ENCODE peak calls at places on chromosomes 1 and 21, in four cellular contexts. G is HepG2, A is GM12878, Y is H1. R is an unnamed sample.
A peak's percentile ranks its signal among the peaks of the same experiment; 100 is the strongest.

GRCh38 chr1:244603498-244603897 is 49.4 kb upstream of the DESI2 start:
- DNase-seq in A (no peak), G (peak; percentile 7), Y (no peak), R (peak; percentile 43)

GRCh38 chr1:173669491-173669941 is at the start of gene ANKRD45:
- DNase-seq in Y (peak; percentile 43), G (no peak), A (no peak), R (peak; percentile 83)

GRCh38 chr1:240598201-240598600 is 13.8 kb downstream of the GREM2 start:
- DNase-seq in G (no peak), A (no peak), Y (no peak), R (no peak)

GRCh38 chr21:14864211-14865021 is 200.4 kb downstream of the NRIP1 start:
- DNase-seq in Y (peak; percentile 36), A (no peak), G (peak; percentile 94), R (peak; percentile 12)

GRCh38 chr1:51439895-51440294 is 79.2 kb downstream of the EPS15 start:
- DNase-seq in Y (no peak), G (no peak), A (no peak), R (no peak)

GRCh38 chr1:75932304-75932703 is at the start of gene ASB17:
- DNase-seq in G (no peak), Y (no peak), A (no peak), R (no peak)

GRCh38 chr1:1114431-1114830 is 1.5 kb downstream of the C1orf159 start:
- DNase-seq in Y (no peak), A (no peak), G (no peak), R (no peak)

GRCh38 chr1:105678334-105678733 is 1378.1 kb upstream of the PRMT6 start:
- DNase-seq in Y (no peak), G (no peak), A (no peak), R (no peak)

GRCh38 chr1:203465943-203466342 is 9.7 kb upstream of the PRELP start:
- DNase-seq in G (no peak), A (no peak), Y (no peak), R (no peak)

GRCh38 chr1:2804628-2805351 is 3.3 kb upstream of the TTC34 start:
- DNase-seq in G (no peak), Y (no peak), A (no peak), R (no peak)

GRCh38 chr1:60732977-60733401 is 349.4 kb upstream of the NFIA start:
- DNase-seq in G (peak; percentile 85), Y (no peak), A (no peak), R (no peak)

GRCh38 chr1:184800876-184801275 is 46.2 kb upstream of the EDEM3 start:
- DNase-seq in Y (no peak), G (no peak), A (no peak), R (no peak)

GRCh38 chr1:198498881-198499280 is 41.6 kb downstream of the ATP6V1G3 start:
- DNase-seq in A (no peak), Y (no peak), G (no peak), R (no peak)

GRCh38 chr1:204438628-204439027 is 27.0 kb upstream of the PPP1R15B start:
- DNase-seq in Y (no peak), A (no peak), G (no peak), R (no peak)

GRCh38 chr1:186429017-186429416 is 31.9 kb downstream of the PDC start:
- DNase-seq in G (no peak), A (no peak), Y (no peak), R (no peak)

GRCh38 chr1:208047975-208048374 is 137.1 kb upstream of the CD34 start:
- DNase-seq in G (no peak), Y (no peak), A (no peak), R (no peak)

GRCh38 chr1:179143332-179143731 is 61.5 kb downstream of the TOR3A start:
- DNase-seq in G (no peak), A (no peak), Y (no peak), R (no peak)

GRCh38 chr1:41789616-41790330 is 128.9 kb downstream of the HIVEP3 start:
- DNase-seq in A (no peak), G (no peak), Y (no peak), R (no peak)

GRCh38 chr1:85116856-85117255 is 68.6 kb upstream of the MCOLN3 start:
- DNase-seq in G (no peak), Y (no peak), A (no peak), R (no peak)

GRCh38 chr1:160951443-160952128 is 3.0 kb downstream of the ITLN2 start:
- DNase-seq in A (peak; percentile 40), G (peak; percentile 35), Y (peak; percentile 36), R (peak; percentile 46)

GRCh38 chr1:207077470-207078377 is 10.9 kb upstream of the C4BPB start:
- DNase-seq in G (peak; percentile 71), A (peak; percentile 53), Y (no peak), R (peak; percentile 59)

GRCh38 chr1:85544689-85545203 is 35.8 kb upstream of the CCN1 start:
- DNase-seq in G (peak; percentile 46), Y (no peak), A (no peak), R (no peak)

GRCh38 chr1:36561365-36561731 is 78.6 kb upstream of the CSF3R start:
- DNase-seq in A (no peak), Y (no peak), G (no peak), R (no peak)

GRCh38 chr1:100622037-100622436 is 84.1 kb downstream of the GPR88 start:
- DNase-seq in A (no peak), Y (no peak), G (no peak), R (no peak)

GRCh38 chr1:209937996-209938959 is at the start of gene SYT14:
- DNase-seq in G (no peak), A (no peak), Y (peak; percentile 31), R (peak; percentile 94)

GRCh38 chr21:44856131-44856530 is 17.4 kb downstream of the PTTG1IP start:
- DNase-seq in G (no peak), Y (no peak), A (no peak), R (no peak)

GRCh38 chr1:223729906-223730305 is 17.6 kb downstream of the CAPN2 start:
- DNase-seq in G (no peak), Y (no peak), A (no peak), R (no peak)

GRCh38 chr1:223732993-223733798 is 20.9 kb downstream of the CAPN2 start:
- DNase-seq in A (no peak), G (peak; percentile 23), Y (no peak), R (no peak)

GRCh38 chr1:223731076-223731770 is 18.9 kb downstream of the CAPN2 start:
- DNase-seq in A (no peak), Y (no peak), G (no peak), R (no peak)

GRCh38 chr1:223727541-223727940 is 15.2 kb downstream of the CAPN2 start:
- DNase-seq in A (no peak), Y (no peak), G (no peak), R (no peak)

DNA sequence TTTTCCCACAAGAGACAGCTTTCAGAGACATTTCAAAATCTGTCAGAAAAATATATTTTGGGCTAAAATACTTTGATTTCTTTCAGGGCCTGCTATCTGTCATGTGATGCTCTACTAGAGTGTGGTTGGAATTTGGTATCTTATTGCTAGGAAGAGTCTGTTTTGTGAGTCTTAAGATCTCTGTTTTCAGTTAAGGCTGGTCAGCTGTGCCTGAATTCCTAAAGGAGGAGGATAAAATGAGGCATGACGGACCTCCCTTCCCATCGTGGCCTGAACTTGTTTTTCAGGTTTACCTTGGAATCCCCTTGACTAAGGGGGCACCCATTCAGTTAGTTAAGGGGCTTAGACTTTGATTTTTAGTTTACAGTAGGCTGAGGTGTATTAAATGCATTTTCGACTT is 18.1 kb downstream of the CAPN2 start:
- DNase-seq in G (no peak), A (no peak), Y (no peak), R (no peak)
- TF ChIP-seq TCF12 in G (no peak), A (no peak), Y (no peak), R (peak; percentile 49)

GRCh38 chr1:228165372-228166169 is at the start of gene IBA57:
- DNase-seq in Y (peak; percentile 95), G (peak; percentile 95), A (peak; percentile 93), R (peak; percentile 98)
- TF ChIP-seq POLR2AphosphoS5 in Y (peak; percentile 81), G (peak; percentile 69), A (peak; percentile 96), R (peak; percentile 69)

GRCh38 chr1:168375901-168376300 is 95.2 kb downstream of the TBX19 start:
- DNase-seq in A (no peak), G (no peak), Y (no peak), R (no peak)

GRCh38 chr1:168386492-168386891 is 105.8 kb downstream of the TBX19 start:
- DNase-seq in G (no peak), Y (no peak), A (no peak), R (no peak)

GRCh38 chr1:168381850-168382249 is 101.2 kb downstream of the TBX19 start:
- DNase-seq in A (no peak), G (no peak), Y (no peak), R (no peak)

GRCh38 chr1:168379110-168379860 is 98.6 kb downstream of the TBX19 start:
- DNase-seq in G (no peak), Y (no peak), A (no peak), R (no peak)

DNA sequence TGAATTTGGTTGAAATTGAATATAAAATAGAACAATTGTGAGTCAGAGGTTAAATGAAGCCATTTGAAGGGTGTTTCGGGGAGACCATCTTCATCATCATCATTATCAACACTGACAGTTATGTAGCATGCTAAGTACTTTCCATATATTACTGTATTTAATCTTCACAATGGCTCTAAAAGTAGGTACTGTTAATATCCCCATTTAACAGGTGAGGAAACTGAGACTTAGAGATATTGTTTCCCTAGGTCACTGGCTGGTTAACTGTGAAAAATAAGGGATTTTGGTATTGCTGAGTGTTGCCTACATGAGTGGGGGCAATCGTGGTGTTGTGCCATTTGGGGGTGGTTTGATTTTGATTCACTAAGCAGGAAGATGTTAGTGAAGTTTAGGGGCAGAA is 100.3 kb downstream of the TBX19 start:
- DNase-seq in Y (no peak), G (no peak), A (no peak), R (no peak)
- TF ChIP-seq TCF12 in Y (no peak), G (no peak), A (no peak), R (no peak)

GRCh38 chr1:45622267-45622890 is 1.5 kb downstream of the CCDC17 start:
- DNase-seq in G (no peak), Y (no peak), A (no peak), R (peak; percentile 29)

GRCh38 chr1:45621501-45621836 is 2.4 kb downstream of the CCDC17 start:
- DNase-seq in G (no peak), A (no peak), Y (no peak), R (peak; percentile 28)

GRCh38 chr1:45619149-45619921 is 4.5 kb downstream of the CCDC17 start:
- DNase-seq in A (no peak), G (no peak), Y (no peak), R (no peak)

GRCh38 chr1:45621895-45622266 is 2.0 kb downstream of the CCDC17 start:
- DNase-seq in Y (no peak), G (no peak), A (no peak), R (no peak)

DNA sequence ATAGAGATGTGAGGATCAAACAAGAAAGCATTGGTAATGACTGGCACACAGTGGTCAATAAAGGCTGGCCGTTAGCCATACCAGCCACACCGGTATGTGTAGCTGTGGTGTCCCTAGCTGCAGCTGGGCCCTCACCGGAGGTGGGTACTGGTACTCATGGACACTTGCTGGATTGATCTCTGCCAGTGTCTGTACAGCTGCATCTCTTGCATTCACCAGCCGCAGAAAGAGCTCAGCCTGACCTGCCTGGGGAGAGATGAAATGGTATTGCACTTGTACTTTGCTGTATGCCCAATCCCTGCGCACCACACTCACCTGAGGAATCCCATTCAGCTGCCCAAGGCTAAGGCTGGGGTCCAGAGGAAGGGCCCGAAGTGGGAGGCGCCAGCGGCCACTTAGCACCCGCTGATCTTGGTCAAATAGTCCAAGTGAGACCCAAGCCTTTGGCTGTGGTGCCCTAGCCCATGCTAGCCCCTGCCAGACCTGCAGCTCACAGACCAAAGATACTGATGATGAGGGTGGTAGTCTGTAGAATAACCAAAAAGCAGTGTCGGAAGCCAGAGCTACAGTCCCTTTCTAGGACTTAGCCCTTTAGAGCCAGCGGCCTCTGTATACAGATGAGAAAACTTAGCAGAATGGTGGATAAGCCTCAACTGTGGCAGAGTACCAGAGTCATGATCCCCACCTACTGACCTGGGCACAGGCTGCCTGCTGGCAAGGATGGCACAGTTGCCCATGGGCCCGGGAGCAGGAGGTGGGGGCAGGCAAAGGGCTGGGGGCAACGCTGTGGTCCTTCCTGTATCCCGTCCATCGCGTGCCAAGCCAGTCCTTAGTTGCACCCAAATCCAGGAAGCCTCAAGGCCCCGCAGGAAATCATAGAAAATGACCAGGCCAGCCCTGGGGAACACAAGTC is 3.0 kb downstream of the CCDC17 start:
- DNase-seq in A (no peak), G (no peak), Y (no peak), R (no peak)
- TF ChIP-seq POLR2AphosphoS5 in A (no peak), G (no peak), Y (peak; percentile 60), R (no peak)